ENCODE peak calls at places on chromosomes 5 and 9, in seven cellular contexts. O is H1, R is sigmoid colon, L is SK-N-SH, Z is GM23338, G is stomach, N is upper lobe of left lung. C is an unnamed sample.

GRCh38 chr5:162256711-162257110 is 189.1 kb downstream of the GABRG2 start:
- DNase-seq in O (no peak), R (no peak), L (no peak), N (no peak), G (no peak), Z (peak), C (no peak)

GRCh38 chr9:70133253-70134208 is 89.9 kb downstream of the MAMDC2 start:
- DNase-seq in O (no peak), L (peak), Z (no peak), N (no peak), G (no peak), R (no peak), C (no peak)

GRCh38 chr5:139638090-139638735 is 9.9 kb upstream of the CXXC5 start:
- DNase-seq in N (peak), Z (peak), R (peak), L (peak), O (peak), G (peak), C (peak)

GRCh38 chr5:38831117-38831516 is 14.7 kb upstream of the OSMR start:
- DNase-seq in L (no peak), N (no peak), R (no peak), G (no peak), O (no peak), Z (no peak), C (no peak)

GRCh38 chr5:67773439-67773988 is 442.0 kb upstream of the PIK3R1 start:
- DNase-seq in N (no peak), R (peak), O (no peak), G (no peak), Z (no peak), L (no peak), C (no peak)

GRCh38 chr5:423626-424258 is 19.2 kb upstream of the EXOC3 start:
- DNase-seq in Z (no peak), N (no peak), G (no peak), O (no peak), L (no peak), R (peak), C (no peak)

GRCh38 chr9:28758346-28758745 is 1185.1 kb upstream of the C9orf72 start:
- DNase-seq in Z (no peak), R (no peak), O (no peak), L (no peak), G (no peak), N (no peak), C (no peak)

GRCh38 chr5:120442694-120443093 is 21.4 kb upstream of the PRR16 start:
- DNase-seq in Z (no peak), L (no peak), N (no peak), O (no peak), G (no peak), R (no peak), C (no peak)

GRCh38 chr9:106220415-106220814 is 526.1 kb downstream of the TMEM38B start:
- DNase-seq in Z (no peak), L (no peak), N (no peak), O (no peak), G (no peak), R (no peak), C (no peak)

GRCh38 chr5:124923131-124923530 is 176.7 kb upstream of the ZNF608 start:
- DNase-seq in O (no peak), Z (no peak), N (peak), G (no peak), L (no peak), R (no peak), C (no peak)
- TF ChIP-seq POLR2AphosphoS5 in O (no peak), Z (no peak), N (no peak), G (no peak), L (no peak), R (peak), C (no peak)

DNA sequence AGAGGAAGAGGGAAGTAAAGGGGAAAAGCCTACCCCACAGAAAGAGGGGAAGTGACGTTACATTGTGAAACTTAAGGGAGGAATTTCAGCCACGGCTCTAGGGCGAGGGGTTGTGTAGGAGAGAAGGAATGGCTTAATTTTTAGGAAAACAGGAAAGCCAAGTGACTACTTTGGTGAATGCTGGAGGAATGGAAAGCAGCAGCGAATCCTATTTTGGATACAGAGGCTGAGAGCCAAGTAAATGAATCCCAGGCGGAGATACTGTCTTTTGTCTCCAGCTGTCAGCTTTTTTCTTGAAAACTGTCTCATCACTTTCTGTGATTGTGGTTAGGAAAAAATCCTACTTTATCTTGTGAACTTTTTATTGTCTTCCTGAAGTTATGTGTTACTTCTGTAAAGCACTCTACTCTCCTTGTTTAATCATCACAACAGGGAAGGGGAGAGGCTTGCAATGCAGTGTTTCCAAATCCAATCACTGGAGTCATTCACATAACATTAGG is 188.4 kb downstream of the TSSK1B start:
- DNase-seq in L (no peak), R (peak), N (no peak), O (no peak), Z (peak), G (no peak), C (no peak)
- H3K27ac ChIP-seq in L (peak), R (peak), N (peak), O (no peak), Z (peak), G (peak), C (peak)

GRCh38 chr5:125415126-125415525 is 668.7 kb upstream of the ZNF608 start:
- DNase-seq in N (no peak), L (no peak), G (no peak), Z (no peak), O (no peak), R (peak), C (no peak)

GRCh38 chr5:125412051-125412560 is 665.7 kb upstream of the ZNF608 start:
- DNase-seq in R (peak), L (no peak), N (no peak), O (no peak), Z (peak), G (no peak), C (no peak)

GRCh38 chr5:125416055-125416454 is 669.6 kb upstream of the ZNF608 start:
- DNase-seq in L (no peak), G (no peak), R (no peak), O (no peak), N (no peak), Z (no peak), C (no peak)

GRCh38 chr5:125412561-125413535 is 666.4 kb upstream of the ZNF608 start:
- DNase-seq in L (peak), G (peak), O (peak), N (peak), R (peak), Z (peak), C (no peak)

DNA sequence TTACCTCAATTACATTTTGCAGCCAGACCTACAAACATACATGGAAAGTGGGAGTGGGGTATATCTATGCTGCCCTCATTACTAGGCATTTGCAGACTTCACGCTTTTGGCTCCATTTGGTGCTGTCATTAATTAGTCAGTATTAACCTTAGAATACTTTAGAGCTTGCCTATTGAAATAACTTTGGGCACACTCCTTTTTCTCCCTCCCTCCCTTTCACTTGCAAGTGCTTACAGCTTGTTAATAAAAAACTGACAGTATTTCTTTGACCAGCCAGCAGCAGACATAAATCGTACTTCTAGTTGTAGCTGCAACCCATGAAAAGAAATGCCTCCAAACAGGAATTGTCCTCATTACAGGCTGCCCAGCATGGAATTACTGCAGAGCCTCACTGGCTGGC is 667.4 kb upstream of the ZNF608 start:
- DNase-seq in L (no peak), G (no peak), N (no peak), Z (no peak), O (no peak), R (no peak), C (no peak)
- H3K4me3 ChIP-seq in L (no peak), G (no peak), N (no peak), Z (no peak), O (no peak), R (no peak), C (no peak)

DNA sequence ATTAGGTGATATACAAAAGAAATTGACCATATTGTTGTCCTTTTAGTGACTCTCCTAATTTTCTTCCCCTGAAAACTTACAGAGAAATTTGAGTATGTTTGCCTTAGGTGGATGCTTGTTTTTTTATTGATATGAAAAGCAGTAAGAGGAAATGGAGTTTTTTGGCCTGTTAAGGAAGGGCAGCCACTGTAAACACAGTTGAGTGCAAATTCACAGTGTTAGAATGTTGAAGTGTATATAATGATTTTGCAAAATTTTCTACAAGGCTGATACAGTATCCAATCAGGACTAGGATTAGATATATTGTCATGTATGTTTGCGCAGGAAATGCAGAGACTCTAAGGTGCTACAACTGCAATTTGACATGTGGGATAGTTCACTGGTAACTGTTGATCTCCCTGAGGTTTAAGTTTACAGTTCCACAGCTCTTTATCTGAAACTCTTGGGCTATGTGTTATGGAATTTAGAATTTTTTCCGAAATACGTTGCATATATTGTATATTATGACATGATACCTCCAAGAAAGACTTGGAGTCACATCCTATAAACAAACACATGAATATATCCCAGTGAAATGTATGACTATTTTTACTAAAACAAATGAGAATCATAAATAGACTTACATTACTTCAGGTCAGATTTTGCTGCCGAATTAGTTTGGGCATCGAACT is 62.5 kb downstream of the FXN start:
- DNase-seq in O (no peak), L (no peak), N (no peak), Z (no peak), G (no peak), R (no peak), C (no peak)
- TF ChIP-seq POLR2AphosphoS5 in O (no peak), L (no peak), N (no peak), Z (no peak), G (peak), R (no peak), C (no peak)

DNA sequence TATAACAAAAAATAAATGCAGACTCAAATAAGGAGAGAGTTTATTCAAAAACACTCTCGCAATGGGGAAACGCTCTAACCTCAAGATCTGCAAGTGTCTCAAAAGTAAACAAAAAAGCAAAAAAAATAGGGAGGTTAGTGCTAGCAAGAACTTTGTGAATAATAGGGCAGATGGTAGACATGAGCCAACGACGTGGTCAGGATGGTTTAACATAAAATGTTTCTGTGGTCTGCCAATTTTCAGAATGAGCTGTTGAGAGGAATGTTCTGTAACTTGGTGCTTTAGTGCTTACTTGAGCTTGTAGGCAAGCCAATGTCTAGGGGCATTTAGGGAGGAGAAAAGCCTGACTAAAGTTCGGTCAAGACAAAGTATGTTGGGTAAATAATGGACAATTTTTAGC is 1813.9 kb upstream of the CDH6 start:
- DNase-seq in G (no peak), L (no peak), R (no peak), N (no peak), Z (no peak), O (no peak), C (no peak)
- H3K27ac ChIP-seq in G (no peak), L (no peak), R (no peak), N (no peak), Z (no peak), O (no peak), C (no peak)

GRCh38 chr9:15295761-15296405 is 11.1 kb downstream of the TTC39B start:
- DNase-seq in Z (no peak), L (no peak), O (peak), N (no peak), G (no peak), R (no peak), C (no peak)

GRCh38 chr9:15299374-15299939 is 7.6 kb downstream of the TTC39B start:
- DNase-seq in G (no peak), N (no peak), L (no peak), O (peak), R (no peak), Z (no peak), C (no peak)

GRCh38 chr9:15293084-15293483 is 13.9 kb downstream of the TTC39B start:
- DNase-seq in G (no peak), N (no peak), R (no peak), O (peak), L (no peak), Z (no peak), C (no peak)

GRCh38 chr9:15293727-15294405 is 13.2 kb downstream of the TTC39B start:
- DNase-seq in N (no peak), O (peak), G (no peak), Z (no peak), R (no peak), L (no peak), C (no peak)

GRCh38 chr9:15298362-15298761 is 8.7 kb downstream of the TTC39B start:
- DNase-seq in O (no peak), G (no peak), Z (no peak), R (no peak), N (no peak), L (no peak), C (no peak)
- H3K4me3 ChIP-seq in O (no peak), G (no peak), Z (no peak), R (no peak), N (no peak), L (no peak), C (no peak)

GRCh38 chr5:180786398-180787005 is 16.1 kb downstream of the MGAT1 start:
- DNase-seq in R (no peak), Z (no peak), L (no peak), O (no peak), G (no peak), N (no peak), C (peak)
- TF ChIP-seq POLR2AphosphoS5 in R (no peak), Z (no peak), L (no peak), O (no peak), G (no peak), N (no peak), C (no peak)

GRCh38 chr9:76820431-76820830 is 56.2 kb downstream of the PCA3 start:
- DNase-seq in N (no peak), O (no peak), L (no peak), G (no peak), Z (no peak), R (no peak), C (no peak)

GRCh38 chr9:76818271-76818670 is 54.0 kb downstream of the PCA3 start:
- DNase-seq in G (peak), Z (no peak), R (peak), N (no peak), O (no peak), L (no peak), C (no peak)

GRCh38 chr9:76817489-76817888 is 53.3 kb downstream of the PCA3 start:
- DNase-seq in N (no peak), G (no peak), O (no peak), Z (no peak), L (no peak), R (no peak), C (no peak)
- H3K27ac ChIP-seq in N (no peak), G (peak), O (no peak), Z (no peak), L (no peak), R (peak), C (peak)

DNA sequence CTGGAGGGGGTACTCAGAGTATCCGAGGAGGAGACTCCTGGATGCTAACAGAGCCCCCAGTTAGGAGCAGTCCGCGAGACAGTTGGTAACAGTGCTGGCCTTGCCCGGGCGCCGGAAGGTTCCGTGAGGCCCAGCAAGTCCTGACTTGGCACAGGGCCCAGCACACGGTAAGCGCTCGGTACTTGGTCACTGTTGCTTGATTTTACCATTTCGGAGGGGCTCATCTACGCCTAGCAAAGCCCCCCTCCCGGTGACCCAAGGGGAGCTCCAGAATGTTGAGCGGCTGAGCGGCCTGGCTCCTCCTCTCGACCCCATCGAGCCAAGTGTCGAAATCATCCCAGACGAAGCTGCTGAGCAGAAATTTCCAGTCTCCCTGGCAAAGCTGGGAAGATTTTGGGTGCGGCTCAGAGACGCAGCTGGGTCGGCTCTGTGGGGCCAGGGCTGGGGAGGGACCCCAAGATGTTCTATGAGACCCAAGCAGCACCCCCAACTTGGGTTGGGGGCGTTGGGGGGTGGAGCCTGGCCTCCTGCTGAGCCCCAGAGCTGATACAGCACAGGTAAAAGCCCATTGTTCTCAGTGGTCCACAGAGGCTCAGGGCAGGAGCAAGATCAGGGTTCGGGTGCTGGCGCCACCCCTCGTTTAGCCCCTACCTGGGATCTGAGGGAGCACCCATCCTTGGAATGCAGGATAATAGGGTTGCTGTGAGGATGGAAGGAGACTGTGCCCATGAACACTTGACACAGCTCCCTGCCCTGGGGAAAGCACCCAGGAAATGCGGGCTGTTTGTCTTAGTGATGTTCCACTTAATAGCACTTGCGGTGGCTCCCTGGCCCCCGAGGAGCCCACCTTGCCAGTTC is 137.2 kb downstream of the C9orf50 start:
- DNase-seq in N (peak), R (peak), G (peak), Z (peak), L (no peak), O (no peak), C (no peak)
- H3K4me3 ChIP-seq in N (peak), R (peak), G (peak), Z (peak), L (peak), O (peak), C (peak)